ENCODE peak calls at places on chromosomes 7 and 10, in nine cellular contexts. V is T-helper 17 cell; A is CD8-positive, alpha-beta T cell; N is SK-N-SH; S is HCT116; M is tibial nerve; C is IMR-90; Q is right lobe of liver; T is sigmoid colon. E is an unnamed sample. For H3K9me3, the result is how much of the 10 kb centered on the place peaks cover.

GRCh38 chr7:122682805-122683204 is 16.1 kb downstream of the RNF133 start:
- DNase-seq in V (no peak), A (no peak), N (no peak), S (no peak), M (no peak), C (no peak), Q (no peak), T (no peak), E (no peak)

GRCh38 chr10:125982256-125982948 is 86.0 kb downstream of the FANK1 start:
- DNase-seq in V (no peak), A (no peak), N (peak), S (peak), M (peak), C (peak), Q (no peak), T (no peak), E (no peak)

GRCh38 chr7:131072505-131073091 is 255.1 kb upstream of the MKLN1 start:
- DNase-seq in V (no peak), A (no peak), N (no peak), S (no peak), M (no peak), C (peak), Q (no peak), T (no peak), E (no peak)

GRCh38 chr7:132930881-132931280 is 151.0 kb downstream of the CHCHD3 start:
- DNase-seq in V (no peak), A (no peak), N (no peak), S (no peak), M (no peak), C (peak), Q (no peak), T (no peak), E (no peak)

GRCh38 chr7:105674200-105675030 is 93.1 kb upstream of the EFCAB10 start:
- DNase-seq in V (no peak), A (no peak), N (no peak), S (no peak), M (no peak), C (no peak), Q (peak), T (no peak), E (no peak)

GRCh38 chr10:121516483-121516882 is 81.8 kb downstream of the FGFR2 start:
- DNase-seq in V (no peak), A (no peak), N (no peak), S (no peak), M (no peak), C (no peak), Q (no peak), T (no peak), E (no peak)

GRCh38 chr10:116888380-116889055 is 39.2 kb downstream of the ENO4 start:
- DNase-seq in V (no peak), A (no peak), N (no peak), S (peak), M (peak), C (peak), Q (peak), T (peak), E (peak)

GRCh38 chr7:25847331-25848070 is 304.5 kb upstream of the NFE2L3 start:
- DNase-seq in V (no peak), A (no peak), N (no peak), S (no peak), M (no peak), C (peak), Q (no peak), T (no peak), E (no peak)

DNA sequence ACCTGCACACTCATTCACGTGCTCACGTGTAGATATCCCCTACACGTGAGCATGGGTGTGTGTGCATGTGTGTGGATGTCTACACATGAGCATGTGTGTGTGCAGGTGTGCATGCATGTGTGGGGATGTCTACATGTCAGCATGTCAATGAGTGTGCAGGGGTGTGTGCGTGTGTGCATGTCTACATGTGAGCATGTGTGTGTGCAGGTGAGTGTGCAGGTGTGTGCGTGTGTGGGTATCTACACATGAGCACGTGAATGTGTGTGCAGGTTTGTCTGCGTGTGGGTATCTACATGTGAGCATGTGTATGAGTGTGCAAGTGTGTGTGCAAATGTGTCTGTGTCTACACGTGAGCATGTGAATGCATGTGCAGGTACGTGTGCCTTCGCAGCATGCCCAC is 274.8 kb downstream of the PTPRN2 start:
- DNase-seq in V (no peak), A (no peak), N (no peak), S (no peak), M (no peak), C (no peak), Q (no peak), T (no peak), E (no peak)
- H3K9me3 ChIP-seq in V (under half), A (under half), N (under half), S (under half), M (under half), C (half or more), Q (under half), T (under half), E (under half)

GRCh38 chr7:4272141-4272540 is 410.0 kb upstream of the FOXK1 start:
- DNase-seq in V (no peak), A (no peak), N (no peak), S (no peak), M (no peak), C (no peak), Q (no peak), T (no peak), E (no peak)
- H3K9me3 ChIP-seq in V (under half), A (under half), N (under half), S (under half), M (under half), C (under half), Q (under half), T (under half), E (under half)

GRCh38 chr7:1702652-1703051 is 32.6 kb downstream of the ELFN1 start:
- DNase-seq in V (no peak), A (no peak), N (peak), S (no peak), M (no peak), C (no peak), Q (peak), T (no peak), E (no peak)
- H3K9me3 ChIP-seq in V (under half), A (under half), N (under half), S (under half), M (under half), C (under half), Q (under half), T (under half), E (under half)

GRCh38 chr10:71667374-71667750 is 52.2 kb downstream of the C10orf105 start:
- DNase-seq in V (no peak), A (no peak), N (no peak), S (no peak), M (no peak), C (no peak), Q (no peak), T (no peak), E (no peak)
- H3K9me3 ChIP-seq in V (under half), A (under half), N (under half), S (under half), M (under half), C (under half), Q (under half), T (under half), E (under half)

DNA sequence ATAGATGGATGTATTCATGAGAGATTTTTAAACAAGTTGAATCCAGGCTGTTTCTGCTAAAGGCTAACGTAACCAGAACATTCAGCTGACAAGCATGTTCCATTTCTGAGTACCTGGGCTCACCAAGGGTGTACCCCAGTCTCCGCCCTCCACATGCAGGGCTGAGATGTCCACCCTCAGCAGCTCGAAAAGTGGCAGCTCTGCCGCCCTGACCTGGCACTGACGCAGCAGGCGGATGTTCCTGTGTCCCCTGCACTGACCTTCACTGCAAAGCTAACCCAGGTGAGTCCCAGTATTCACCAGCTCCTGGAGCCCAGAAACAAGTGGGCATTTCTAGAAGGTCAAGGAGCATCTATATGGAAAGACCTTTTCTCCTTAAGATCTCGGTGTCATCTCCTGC is 437.4 kb downstream of the PTPRN2 start:
- DNase-seq in V (no peak), A (no peak), N (no peak), S (no peak), M (no peak), C (no peak), Q (no peak), T (no peak), E (no peak)
- H3K9me3 ChIP-seq in V (under half), A (under half), N (under half), S (under half), M (under half), C (half or more), Q (under half), T (under half), E (under half)

GRCh38 chr7:138429577-138430250 is 30.3 kb upstream of the TRIM24 start:
- DNase-seq in V (no peak), A (no peak), N (no peak), S (no peak), M (no peak), C (no peak), Q (no peak), T (no peak), E (no peak)
- H3K9me3 ChIP-seq in V (under half), A (under half), N (under half), S (under half), M (under half), C (under half), Q (under half), T (under half), E (under half)

DNA sequence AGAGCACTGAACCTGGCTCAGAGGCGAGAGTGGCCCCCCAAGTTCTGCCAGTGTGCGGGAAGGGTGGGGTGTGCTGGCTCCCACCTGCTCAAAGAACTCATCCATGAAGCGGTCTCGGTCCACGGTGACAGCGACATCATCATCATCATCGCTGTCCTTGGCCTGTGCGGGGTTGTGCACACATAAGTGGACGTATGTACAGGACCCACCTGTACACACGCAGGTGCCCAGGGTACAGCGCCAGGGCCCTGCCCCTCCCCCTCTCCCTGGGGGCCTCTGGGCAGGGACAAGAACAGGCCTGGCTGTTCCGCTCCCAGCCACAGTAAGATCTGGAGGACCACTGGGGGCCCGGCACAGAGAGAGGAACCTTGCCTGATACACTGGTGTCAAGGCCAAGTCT is 10.5 kb downstream of the STX1A start:
- DNase-seq in V (no peak), A (no peak), N (no peak), S (no peak), M (no peak), C (no peak), Q (no peak), T (no peak), E (no peak)
- H3K9me3 ChIP-seq in V (under half), A (under half), N (under half), S (under half), M (under half), C (under half), Q (under half), T (under half), E (under half)

GRCh38 chr10:124688889-124689670 is 55.1 kb downstream of the FAM53B start:
- DNase-seq in V (no peak), A (no peak), N (no peak), S (no peak), M (no peak), C (no peak), Q (no peak), T (no peak), E (no peak)
- H3K9me3 ChIP-seq in V (under half), A (under half), N (under half), S (under half), M (under half), C (under half), Q (under half), T (under half), E (under half)

DNA sequence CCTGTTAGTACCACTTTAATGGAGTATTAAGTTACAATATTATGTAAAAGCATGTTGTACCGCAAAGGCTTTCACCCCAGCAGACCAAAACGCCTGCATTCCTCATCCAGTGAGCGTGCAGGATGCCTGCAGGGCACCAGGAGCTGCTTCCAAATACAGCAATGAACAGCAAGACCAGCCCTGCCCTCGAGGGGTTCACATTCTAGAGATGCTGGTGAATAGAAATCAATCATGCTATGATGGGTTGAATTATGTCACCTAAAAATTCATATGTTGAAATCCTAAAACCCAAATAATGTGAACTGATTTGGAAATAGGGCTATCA is 476.1 kb downstream of the PTPRN2 start:
- DNase-seq in V (no peak), A (no peak), N (no peak), S (no peak), M (no peak), C (no peak), Q (no peak), T (no peak), E (no peak)
- H3K9me3 ChIP-seq in V (under half), A (under half), N (under half), S (under half), M (under half), C (half or more), Q (under half), T (under half), E (under half)

GRCh38 chr7:255721-256361 is 34.1 kb upstream of the FOXL3 start:
- DNase-seq in V (no peak), A (no peak), N (no peak), S (no peak), M (no peak), C (no peak), Q (no peak), T (no peak), E (peak)

GRCh38 chr7:253491-254336 is 36.3 kb upstream of the FOXL3 start:
- DNase-seq in V (no peak), A (no peak), N (no peak), S (no peak), M (no peak), C (no peak), Q (no peak), T (no peak), E (peak)

GRCh38 chr7:255038-255435 is 34.9 kb upstream of the FOXL3 start:
- DNase-seq in V (no peak), A (no peak), N (no peak), S (no peak), M (no peak), C (no peak), Q (no peak), T (no peak), E (peak)

GRCh38 chr7:252981-253380 is 37.0 kb upstream of the FOXL3 start:
- DNase-seq in V (no peak), A (no peak), N (no peak), S (no peak), M (no peak), C (no peak), Q (no peak), T (no peak), E (peak)

DNA sequence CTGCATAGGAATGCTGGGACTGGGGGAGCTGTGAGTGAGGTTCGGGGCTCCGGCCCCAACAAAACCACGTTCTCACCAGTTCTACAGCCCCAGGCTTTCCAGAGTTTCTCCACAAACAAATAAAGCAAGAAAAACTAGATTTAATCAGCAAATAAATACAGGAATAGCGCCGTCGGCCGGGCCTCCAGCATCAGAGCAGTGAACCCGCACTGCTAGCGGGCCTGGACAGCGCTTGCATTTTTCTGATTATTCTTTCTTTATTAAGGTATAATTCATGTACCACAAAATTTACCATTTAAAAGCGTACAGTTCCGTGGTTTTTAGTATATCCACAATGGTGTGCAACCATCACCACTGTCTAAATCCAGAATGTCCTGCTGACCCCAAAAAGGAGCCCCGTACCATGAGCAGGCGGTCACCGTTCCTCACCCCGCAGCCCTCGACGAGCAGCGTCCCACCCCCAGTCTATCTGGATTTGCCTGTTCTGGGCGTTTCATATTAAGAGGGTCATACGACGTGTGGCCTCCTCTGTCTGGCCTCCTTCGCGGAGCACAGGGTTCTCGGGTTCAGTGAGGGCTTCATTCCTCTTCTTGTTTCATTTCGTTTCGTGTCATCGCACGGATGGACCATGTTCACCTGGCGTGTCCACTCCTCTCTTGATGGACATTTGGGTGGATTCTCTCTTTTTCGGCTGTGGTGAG is 35.5 kb upstream of the FOXL3 start:
- DNase-seq in V (no peak), A (no peak), N (no peak), S (no peak), M (no peak), C (no peak), Q (no peak), T (no peak), E (peak)
- H3K9me3 ChIP-seq in V (under half), A (under half), N (under half), S (under half), M (under half), C (under half), Q (under half), T (under half), E (under half)

E was measured in psoas muscle.